ENCODE peak calls at places on chromosomes 4 and X, in four cellular contexts. M, J, S and U are unnamed samples.

GRCh38 chr4:163331629-163332360 is 601 bp downstream of the NPY1R start:
- DNase-seq in M (no peak), J (no peak), S (no peak), U (no peak)

GRCh38 chr4:158914178-158914577 is 145.4 kb downstream of the FNIP2 start:
- DNase-seq in M (peak; percentile 84), J (no peak), S (no peak), U (peak; percentile 52)

GRCh38 chr4:174600391-174600790 is 78.1 kb upstream of the HPGD start:
- DNase-seq in M (no peak), J (no peak), S (no peak), U (no peak)

GRCh38 chr4:153466637-153467153 is 535 bp downstream of the TMEM131L start:
- DNase-seq in M (no peak), J (no peak), S (no peak), U (peak; percentile 13)

GRCh38 chrX:16839852-16840460 is 30.2 kb downstream of the RBBP7 start:
- DNase-seq in M (peak; percentile 85), J (no peak), S (peak; percentile 29), U (no peak)

GRCh38 chr4:152243890-152244595 is 291.8 kb downstream of the FBXW7 start:
- DNase-seq in M (no peak), J (no peak), S (no peak), U (no peak)

GRCh38 chrX:9349572-9350259 is 115.1 kb upstream of the TBL1X start:
- DNase-seq in M (peak; percentile 75), J (no peak), S (no peak), U (no peak)

GRCh38 chr4:140152015-140152703 is 1.8 kb downstream of the MAML3 start:
- DNase-seq in M (no peak), J (no peak), S (peak; percentile 60), U (peak; percentile 61)

GRCh38 chr4:109574443-109574850 is 14.4 kb downstream of the MCUB start:
- DNase-seq in M (no peak), J (no peak), S (peak; percentile 51), U (peak; percentile 26)

GRCh38 chr4:20512980-20513379 is 187.3 kb upstream of the PACRGL start:
- DNase-seq in M (no peak), J (no peak), S (peak; percentile 27), U (no peak)

GRCh38 chr4:187227907-187228699 is 504.4 kb upstream of the FAT1 start:
- DNase-seq in M (peak; percentile 40), J (no peak), S (no peak), U (no peak)

GRCh38 chrX:110341189-110342035 is 17.2 kb upstream of the RTL9 start:
- DNase-seq in M (peak; percentile 91), J (no peak), S (peak; percentile 46), U (peak; percentile 42)
- TF ChIP-seq RAD21 in M (no peak), J (no peak), S (no peak), U (no peak)

GRCh38 chr4:168981460-168981859 is 28.6 kb downstream of the CBR4 start:
- DNase-seq in M (peak; percentile 60), J (no peak), S (no peak), U (no peak)
- TF ChIP-seq ELK1 in M (no peak), J (no peak), S (no peak), U (no peak)

DNA sequence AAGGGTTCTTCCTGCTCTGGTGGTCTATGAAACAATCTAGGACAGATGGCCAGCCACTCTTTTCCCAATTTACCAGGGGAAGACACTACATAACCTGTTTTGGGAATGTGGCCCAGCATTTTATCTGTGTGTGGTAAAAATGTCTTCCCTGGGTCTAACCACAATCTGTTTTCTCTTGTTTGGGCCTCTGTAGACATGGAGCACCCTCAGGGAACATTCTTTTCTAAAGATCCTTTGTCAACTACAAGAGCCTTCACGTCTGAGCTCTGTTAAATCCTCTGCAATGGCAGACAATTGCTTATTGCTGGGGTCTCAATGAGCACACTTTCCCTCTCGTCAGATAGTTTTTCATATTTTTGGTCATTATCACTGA is 35.5 kb downstream of the PLAC1 start:
- DNase-seq in M (no peak), J (no peak), S (no peak), U (no peak)
- TF ChIP-seq RAD21 in M (no peak), J (no peak), S (no peak), U (no peak)

GRCh38 chr4:165009493-165010227 is 22.1 kb upstream of the TRIM60 start:
- DNase-seq in M (no peak), J (no peak), S (no peak), U (no peak)

GRCh38 chr4:165010991-165011390 is 20.8 kb upstream of the TRIM60 start:
- DNase-seq in M (no peak), J (no peak), S (no peak), U (no peak)

GRCh38 chr4:165011403-165011802 is 20.4 kb upstream of the TRIM60 start:
- DNase-seq in M (no peak), J (no peak), S (no peak), U (no peak)

GRCh38 chr4:165013691-165014090 is 18.1 kb upstream of the TRIM60 start:
- DNase-seq in M (no peak), J (no peak), S (no peak), U (no peak)

DNA sequence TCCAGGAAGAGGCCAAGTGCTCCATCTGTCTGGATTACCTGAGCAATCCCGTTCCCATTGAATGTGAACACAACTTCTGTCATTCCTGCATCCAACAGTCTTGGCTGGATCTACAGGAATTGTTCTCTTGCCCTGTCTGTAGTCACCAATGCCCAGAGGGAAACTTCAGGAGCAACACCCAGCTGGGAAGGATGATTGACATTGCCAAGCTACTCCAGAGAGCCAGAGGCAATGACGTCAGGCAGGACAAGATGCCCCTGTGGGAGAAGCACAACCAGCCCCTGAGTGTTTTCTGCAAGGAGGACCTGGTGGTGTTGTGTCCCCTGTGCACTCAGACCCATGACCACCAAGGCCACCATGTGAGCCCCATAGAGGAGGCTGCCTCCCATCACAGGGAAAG is 21.3 kb upstream of the TRIM60 start:
- DNase-seq in M (no peak), J (no peak), S (no peak), U (no peak)
- TF ChIP-seq ELK1 in M (no peak), J (no peak), S (no peak), U (no peak)

GRCh38 chr4:15131551-15131950 is 129.3 kb downstream of the CPEB2 start:
- DNase-seq in M (no peak), J (no peak), S (no peak), U (peak; percentile 65)

GRCh38 chr4:15130441-15130840 is 128.2 kb downstream of the CPEB2 start:
- DNase-seq in M (no peak), J (no peak), S (no peak), U (no peak)

DNA sequence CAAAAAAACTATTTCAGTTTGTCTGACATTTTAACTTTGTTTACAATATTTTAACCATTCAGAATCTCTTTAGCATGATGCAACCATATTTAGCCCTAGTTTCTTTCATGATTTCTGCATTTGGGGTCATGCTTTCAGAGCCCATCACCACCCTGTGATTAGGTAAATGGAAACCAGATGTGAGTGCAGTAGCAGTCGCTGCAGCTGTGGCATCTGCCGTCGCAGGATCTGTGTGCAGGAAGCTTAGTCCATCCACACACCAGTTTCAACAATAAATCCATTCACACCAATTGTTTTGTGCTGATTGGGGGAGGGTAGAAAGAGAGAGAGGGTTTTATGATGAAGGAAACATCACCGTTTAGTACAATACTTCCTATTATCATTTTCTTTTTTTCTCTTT is 130.5 kb downstream of the CPEB2 start:
- DNase-seq in M (no peak), J (no peak), S (no peak), U (no peak)
- TF ChIP-seq RAD21 in M (no peak), J (no peak), S (no peak), U (no peak)

GRCh38 chrX:122270809-122271494 is 913.1 kb upstream of the GRIA3 start:
- DNase-seq in M (no peak), J (no peak), S (no peak), U (no peak)

GRCh38 chrX:122269243-122269781 is 914.8 kb upstream of the GRIA3 start:
- DNase-seq in M (no peak), J (no peak), S (no peak), U (no peak)

GRCh38 chrX:122268353-122268752 is 915.7 kb upstream of the GRIA3 start:
- DNase-seq in M (no peak), J (no peak), S (no peak), U (no peak)

GRCh38 chrX:122272011-122272410 is 912.1 kb upstream of the GRIA3 start:
- DNase-seq in M (no peak), J (no peak), S (no peak), U (no peak)
- TF ChIP-seq ELK1 in M (no peak), J (no peak), S (no peak), U (no peak)

DNA sequence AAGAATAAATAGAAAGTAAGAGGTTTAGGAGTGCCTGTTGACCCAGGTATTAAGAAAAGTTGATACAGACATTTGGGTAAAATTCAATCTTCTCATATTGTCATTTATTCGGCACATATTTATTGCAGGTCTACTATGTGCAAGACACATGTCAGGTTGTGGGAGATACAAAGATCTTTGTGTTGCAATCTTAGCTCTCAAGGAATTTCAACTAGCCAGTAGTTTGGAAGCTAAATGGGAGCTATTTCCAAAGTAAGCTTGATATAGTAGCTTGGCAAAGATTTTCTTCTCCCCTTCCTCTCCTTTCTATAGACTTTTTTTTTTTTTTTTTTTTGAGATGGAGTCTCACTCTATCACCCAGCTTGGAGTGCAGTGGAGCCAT is 122.9 kb downstream of the SYNPO2 start:
- DNase-seq in M (no peak), J (no peak), S (no peak), U (no peak)
- TF ChIP-seq RAD21 in M (no peak), J (no peak), S (no peak), U (no peak)